ENCODE peak calls at places on chromosomes 1 and 21, in four cellular contexts. X is endothelial cell; A is activated T-cell treated with anti-CD3 and anti-CD28 coated beads, Interleukin-2, amount 50 U/mL, for 4 hours; Z is adipocyte. I is an unnamed sample.

GRCh38 chr1:218364028-218364710 is 19.0 kb downstream of the TGFB2 start:
- DNase-seq in X (no peak), A (no peak), Z (peak; percentile 43), I (no peak)

GRCh38 chr1:181089777-181090505 is 1.4 kb downstream of the IER5 start:
- DNase-seq in X (peak; percentile 67), Z (peak; percentile 75), A (peak; percentile 74), I (peak; percentile 69)

GRCh38 chr1:247435026-247435770 is 19.2 kb downstream of the NLRP3 start:
- DNase-seq in A (no peak), Z (no peak), X (no peak), I (no peak)

GRCh38 chr1:173048629-173049326 is 2.0 kb downstream of the TNFSF18 start:
- DNase-seq in X (no peak), Z (peak; percentile 19), A (no peak), I (no peak)

GRCh38 chr21:44790401-44790800 is 11.2 kb downstream of the UBE2G2 start:
- DNase-seq in Z (no peak), A (no peak), X (no peak), I (no peak)

GRCh38 chr1:42162181-42162580 is 2.4 kb downstream of the GUCA2A start:
- DNase-seq in Z (no peak), X (no peak), A (no peak), I (no peak)

GRCh38 chr1:160884579-160884978 is 401 bp downstream of the ITLN1 start:
- DNase-seq in X (no peak), Z (no peak), A (no peak), I (no peak)

GRCh38 chr1:156795787-156796186 is 20.9 kb downstream of the SH2D2A start:
- DNase-seq in Z (no peak), A (no peak), X (no peak), I (no peak)

GRCh38 chr1:52970149-52970548 is 43.1 kb downstream of the SCP2 start:
- DNase-seq in X (no peak), A (no peak), Z (no peak), I (no peak)

GRCh38 chr1:18062180-18062579 is 45.4 kb upstream of the IGSF21 start:
- DNase-seq in X (peak; percentile 36), Z (no peak), A (no peak), I (no peak)

GRCh38 chr1:169466259-169467230 is 19.2 kb downstream of the SLC19A2 start:
- DNase-seq in X (no peak), Z (peak; percentile 59), A (peak; percentile 13), I (peak; percentile 3)

GRCh38 chr1:118298397-118298796 is 113.4 kb upstream of the SPAG17 start:
- DNase-seq in A (no peak), Z (no peak), X (no peak), I (no peak)

GRCh38 chr1:160362168-160362941 is 4.5 kb upstream of the NHLH1 start:
- DNase-seq in A (no peak), Z (peak; percentile 47), X (no peak), I (no peak)

GRCh38 chr1:235556807-235557206 is 52.6 kb upstream of the B3GALNT2 start:
- DNase-seq in Z (no peak), X (no peak), A (no peak), I (no peak)

GRCh38 chr1:56513095-56513494 is 66.3 kb downstream of the PLPP3 start:
- DNase-seq in X (peak; percentile 11), A (no peak), Z (no peak), I (no peak)

GRCh38 chr1:8629241-8630091 is 188.0 kb downstream of the RERE start:
- DNase-seq in Z (peak; percentile 43), X (no peak), A (no peak), I (no peak)

GRCh38 chr1:107401704-107402103 is 260.9 kb downstream of the NTNG1 start:
- DNase-seq in A (no peak), X (no peak), Z (no peak), I (no peak)